ENCODE peak calls at places on chromosomes 16 and 17, in ten cellular contexts. E is neural crest cell; I is heart left ventricle; W is T-helper 1 cell; J is cerebellar cortex; D is activated CD4-positive, alpha-beta T cell treated with anti-CD3 and anti-CD28 coated beads, Interleukin-2, amount 10 ng/mL, durations not matched to agents 7 days and 5 days; P is bronchial epithelial cell; G is stimulated activated naive B cell treated with anti-CD40 and anti-IgM and Interleukin-4, amounts not matched to agents 10 μg/mL and 1 μg/mL and 100 μg/mL, for 72 hours; V is Caki2; T is small intestine. S is an unnamed sample.

GRCh38 chr16:9407206-9407758 is 315.8 kb downstream of the HAPSTR1 start:
- DNase-seq in I (no peak), G (no peak), T (no peak), D (no peak), E (no peak), J (no peak), W (no peak), P (no peak), V (no peak), S (no peak)

GRCh38 chr16:27226476-27226875 is 23.1 kb downstream of the KDM8 start:
- DNase-seq in W (no peak), P (peak), E (no peak), I (peak), G (no peak), D (no peak), V (no peak), J (no peak), T (peak), S (no peak)

GRCh38 chr17:740240-741055 is 8.1 kb downstream of the TLCD3A start:
- DNase-seq in J (no peak), I (no peak), E (no peak), D (peak), T (no peak), V (no peak), W (no peak), P (no peak), G (peak), S (no peak)

GRCh38 chr17:38554430-38555350 is 51.1 kb downstream of the SRCIN1 start:
- DNase-seq in I (no peak), J (peak), E (no peak), T (no peak), G (no peak), W (no peak), V (no peak), P (peak), D (no peak), S (no peak)

GRCh38 chr17:78144146-78144719 is 2.0 kb upstream of the C17orf99 start:
- DNase-seq in T (peak), P (no peak), D (no peak), V (peak), I (peak), W (no peak), G (no peak), E (no peak), J (no peak), S (no peak)

GRCh38 chr16:12229759-12230594 is 253.4 kb downstream of the SNX29 start:
- DNase-seq in P (peak), J (no peak), T (peak), E (no peak), G (no peak), D (no peak), V (no peak), I (no peak), W (no peak), S (no peak)

GRCh38 chr16:53866520-53866919 is 162.6 kb downstream of the FTO start:
- DNase-seq in W (no peak), I (no peak), T (no peak), P (no peak), E (no peak), V (no peak), G (no peak), J (no peak), D (no peak), S (no peak)

GRCh38 chr17:37492167-37492566 is 2.5 kb downstream of the DUSP14 start:
- DNase-seq in J (no peak), E (no peak), P (no peak), D (no peak), I (no peak), T (no peak), V (no peak), G (no peak), W (no peak), S (no peak)

GRCh38 chr17:74761419-74761818 is 13.0 kb downstream of the NHERF1 start:
- DNase-seq in P (no peak), J (no peak), D (no peak), G (no peak), E (no peak), I (no peak), W (no peak), V (no peak), T (no peak), S (no peak)

GRCh38 chr17:44108440-44109311 is 14.8 kb downstream of the HDAC5 start:
- DNase-seq in I (peak), E (no peak), P (no peak), T (no peak), W (no peak), D (no peak), J (no peak), V (peak), G (no peak), S (no peak)

S was measured in omental fat pad.